ENCODE peak calls at places on chromosomes 1 and 21, in six cellular contexts. B is psoas muscle; I is tibial nerve; M is effector memory CD4-positive, alpha-beta T cell; O is hepatocyte; E is uterus. R is an unnamed sample. For H3K9me3 and H3K4me1, the result is how much of the 10 kb centered on the place peaks cover.

GRCh38 chr21:37724201-37724600 is 192.1 kb downstream of the KCNJ6 start:
- DNase-seq in B (no peak), I (no peak), M (no peak), O (no peak), E (no peak), R (no peak)

GRCh38 chr1:9621032-9621431 is 30.5 kb upstream of the PIK3CD start:
- DNase-seq in B (no peak), I (no peak), M (no peak), O (no peak), E (no peak), R (no peak)

GRCh38 chr1:109240158-109241152 is 8.9 kb upstream of the CELSR2 start:
- DNase-seq in B (peak), I (peak), M (no peak), O (no peak), E (peak), R (no peak)

GRCh38 chr21:16535100-16535418 is 805.3 kb downstream of the USP25 start:
- DNase-seq in B (peak), I (peak), M (no peak), O (no peak), E (peak), R (no peak)

GRCh38 chr1:209820986-209821385 is 6.8 kb upstream of the UTP25 start:
- DNase-seq in B (no peak), I (no peak), M (no peak), O (no peak), E (no peak), R (no peak)

GRCh38 chr1:225137981-225138380 is 208.5 kb downstream of the DNAH14 start:
- DNase-seq in B (no peak), I (no peak), M (no peak), O (no peak), E (no peak), R (no peak)

GRCh38 chr1:117683571-117684285 is 77.9 kb downstream of the TENT5C start:
- DNase-seq in B (no peak), I (no peak), M (no peak), O (no peak), E (no peak), R (no peak)

GRCh38 chr1:162632234-162632666 is at the start of gene DDR2:
- DNase-seq in B (peak), I (peak), M (no peak), O (peak), E (peak), R (no peak)

GRCh38 chr1:93908394-93909145 is 660 bp downstream of the GCLM start:
- DNase-seq in B (peak), I (peak), M (peak), O (peak), E (peak), R (peak)

GRCh38 chr21:45899317-45900033 is 82.1 kb upstream of the COL6A1 start:
- DNase-seq in B (no peak), I (no peak), M (no peak), O (no peak), E (no peak), R (no peak)

GRCh38 chr21:14740692-14741091 is 194.6 kb upstream of the SAMSN1 start:
- DNase-seq in B (no peak), I (no peak), M (no peak), O (no peak), E (no peak), R (no peak)

GRCh38 chr1:245322673-245323072 is 167.9 kb downstream of the KIF26B start:
- DNase-seq in B (no peak), I (no peak), M (no peak), O (no peak), E (no peak), R (no peak)

GRCh38 chr1:177181631-177182291 is 11.0 kb downstream of the BRINP2 start:
- DNase-seq in B (peak), I (peak), M (no peak), O (peak), E (peak), R (no peak)

GRCh38 chr1:150268342-150268705 is 492 bp downstream of the APH1A start:
- DNase-seq in B (peak), I (no peak), M (peak), O (peak), E (no peak), R (peak)

GRCh38 chr1:59229138-59229537 is 67.8 kb upstream of the FGGY start:
- DNase-seq in B (no peak), I (no peak), M (no peak), O (no peak), E (no peak), R (no peak)

GRCh38 chr1:65958561-65959350 is 166.1 kb downstream of the PDE4B start:
- DNase-seq in B (no peak), I (no peak), M (no peak), O (peak), E (no peak), R (peak)

GRCh38 chr1:1605034-1605591 is 5.2 kb upstream of the FNDC10 start:
- DNase-seq in B (no peak), I (no peak), M (no peak), O (no peak), E (no peak), R (no peak)

GRCh38 chr1:104574619-104575018 is 824.9 kb downstream of the AMY1C start:
- DNase-seq in B (no peak), I (no peak), M (no peak), O (no peak), E (no peak), R (no peak)

GRCh38 chr1:97603218-97603617 is 317.6 kb downstream of the DPYD start:
- DNase-seq in B (no peak), I (no peak), M (no peak), O (no peak), E (no peak), R (no peak)

GRCh38 chr1:82565146-82565545 is 764.4 kb downstream of the ADGRL2 start:
- DNase-seq in B (no peak), I (peak), M (no peak), O (peak), E (no peak), R (no peak)

GRCh38 chr1:220700591-220701179 is 10.5 kb downstream of the C1orf115 start:
- DNase-seq in B (no peak), I (no peak), M (no peak), O (no peak), E (no peak), R (no peak)

GRCh38 chr1:202627841-202628565 is 82.3 kb downstream of the SYT2 start:
- DNase-seq in B (peak), I (no peak), M (no peak), O (no peak), E (no peak), R (no peak)

GRCh38 chr1:13450204-13450603 is 40.0 kb downstream of the PRAMEF20 start:
- DNase-seq in B (peak), I (no peak), M (no peak), O (no peak), E (no peak), R (no peak)

GRCh38 chr1:100035214-100035613 is 65.4 kb downstream of the SLC35A3 start:
- DNase-seq in B (no peak), I (no peak), M (no peak), O (no peak), E (no peak), R (no peak)

GRCh38 chr1:103108525-103109150 is 316 bp upstream of the COL11A1 start:
- DNase-seq in B (peak), I (no peak), M (no peak), O (peak), E (peak), R (no peak)

GRCh38 chr1:42298520-42298919 is 36.5 kb downstream of the FOXJ3 start:
- DNase-seq in B (no peak), I (no peak), M (no peak), O (no peak), E (no peak), R (no peak)

GRCh38 chr1:42290130-42290529 is 44.9 kb downstream of the FOXJ3 start:
- DNase-seq in B (no peak), I (no peak), M (no peak), O (no peak), E (no peak), R (no peak)

GRCh38 chr1:42295816-42296215 is 39.2 kb downstream of the FOXJ3 start:
- DNase-seq in B (no peak), I (no peak), M (no peak), O (no peak), E (no peak), R (no peak)
- H3K9me3 ChIP-seq in B (under half), I (under half), M (under half), O (under half), E (under half), R (under half)

GRCh38 chr21:41370840-41371697 is 9.2 kb downstream of the MX2 start:
- DNase-seq in B (no peak), I (no peak), M (no peak), O (no peak), E (no peak), R (no peak)
- H3K4me3 ChIP-seq in B (no peak), I (no peak), M (peak), O (no peak), E (no peak), R (peak)

GRCh38 chr1:208242186-208242585 is 2.0 kb downstream of the PLXNA2 start:
- DNase-seq in B (no peak), I (no peak), M (no peak), O (no peak), E (no peak), R (no peak)

GRCh38 chr1:208241541-208241940 is 2.6 kb downstream of the PLXNA2 start:
- DNase-seq in B (no peak), I (no peak), M (no peak), O (no peak), E (no peak), R (no peak)

GRCh38 chr1:208243522-208243850 is 698 bp downstream of the PLXNA2 start:
- DNase-seq in B (no peak), I (no peak), M (no peak), O (no peak), E (no peak), R (peak)

GRCh38 chr1:208243851-208244583 is at the start of gene PLXNA2:
- DNase-seq in B (peak), I (peak), M (peak), O (peak), E (peak), R (peak)

GRCh38 chr1:208242829-208243521 is 1.2 kb downstream of the PLXNA2 start:
- DNase-seq in B (peak), I (no peak), M (no peak), O (peak), E (no peak), R (no peak)
- H3K4me1 ChIP-seq in B (under half), I (half or more), M (under half), O (under half), E (under half), R (under half)

GRCh38 chr1:239189998-239190512 is 196.3 kb upstream of the CHRM3 start:
- DNase-seq in B (no peak), I (no peak), M (no peak), O (no peak), E (no peak), R (no peak)

GRCh38 chr1:239184581-239185244 is 201.7 kb upstream of the CHRM3 start:
- DNase-seq in B (no peak), I (no peak), M (no peak), O (no peak), E (no peak), R (no peak)

GRCh38 chr1:239185245-239185619 is 201.1 kb upstream of the CHRM3 start:
- DNase-seq in B (no peak), I (no peak), M (no peak), O (no peak), E (no peak), R (no peak)

DNA sequence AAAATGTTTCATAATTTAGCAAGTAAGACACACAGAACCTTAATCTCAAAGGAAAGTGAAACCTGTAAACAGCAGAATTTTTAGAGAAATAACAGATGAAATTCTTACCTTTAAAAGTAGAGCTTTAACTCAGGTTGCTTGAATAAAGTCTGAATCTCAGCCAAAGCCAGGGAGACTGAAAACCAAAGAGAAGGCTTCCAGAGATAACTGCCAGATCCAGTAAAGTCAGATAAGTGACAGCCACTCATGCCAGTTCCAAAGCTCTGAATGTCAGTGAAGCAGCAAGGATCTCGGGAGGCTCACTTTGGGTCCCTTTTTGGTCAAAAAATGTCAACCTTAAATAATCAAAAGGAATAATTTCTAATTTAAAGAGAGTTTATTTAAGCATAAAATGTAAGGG is 199.9 kb upstream of the CHRM3 start:
- DNase-seq in B (no peak), I (no peak), M (no peak), O (no peak), E (no peak), R (no peak)
- H3K9me3 ChIP-seq in B (under half), I (under half), M (under half), O (under half), E (under half), R (under half)

GRCh38 chr1:86503477-86504129 is 34.9 kb downstream of the CLCA1 start:
- DNase-seq in B (no peak), I (no peak), M (no peak), O (peak), E (peak), R (no peak)

GRCh38 chr1:86504130-86504479 is 35.4 kb downstream of the CLCA1 start:
- DNase-seq in B (no peak), I (no peak), M (no peak), O (peak), E (peak), R (no peak)

GRCh38 chr1:86500731-86501130 is 32.0 kb downstream of the CLCA1 start:
- DNase-seq in B (no peak), I (no peak), M (no peak), O (no peak), E (no peak), R (no peak)

GRCh38 chr1:86504895-86505625 is 36.3 kb downstream of the CLCA1 start:
- DNase-seq in B (no peak), I (no peak), M (no peak), O (no peak), E (no peak), R (no peak)

GRCh38 chr1:86502721-86503430 is 34.1 kb downstream of the CLCA1 start:
- DNase-seq in B (no peak), I (no peak), M (no peak), O (peak), E (peak), R (no peak)
- H3K4me3 ChIP-seq in B (peak), I (peak), M (peak), O (peak), E (peak), R (peak)

GRCh38 chr1:33414879-33415278 is 16.0 kb downstream of the PHC2 start:
- DNase-seq in B (no peak), I (no peak), M (no peak), O (no peak), E (no peak), R (no peak)
- H3K4me1 ChIP-seq in B (under half), I (under half), M (under half), O (under half), E (under half), R (under half)

GRCh38 chr1:248695451-248696132 is 7.0 kb downstream of the OR14I1 start:
- DNase-seq in B (no peak), I (no peak), M (no peak), O (no peak), E (no peak), R (no peak)

GRCh38 chr1:248696775-248697174 is 5.8 kb downstream of the OR14I1 start:
- DNase-seq in B (no peak), I (no peak), M (no peak), O (no peak), E (no peak), R (no peak)

GRCh38 chr1:248697907-248698306 is 4.7 kb downstream of the OR14I1 start:
- DNase-seq in B (no peak), I (no peak), M (no peak), O (no peak), E (no peak), R (no peak)

GRCh38 chr1:248696261-248696660 is 6.3 kb downstream of the OR14I1 start:
- DNase-seq in B (no peak), I (no peak), M (no peak), O (no peak), E (no peak), R (no peak)

GRCh38 chr1:248699099-248699498 is 3.5 kb downstream of the OR14I1 start:
- DNase-seq in B (no peak), I (no peak), M (no peak), O (no peak), E (no peak), R (no peak)
- H3K9me3 ChIP-seq in B (under half), I (under half), M (under half), O (under half), E (under half), R (under half)

GRCh38 chr1:68228833-68229232 is 3.5 kb downstream of the WLS start:
- DNase-seq in B (no peak), I (no peak), M (no peak), O (no peak), E (no peak), R (no peak)
- H3K4me3 ChIP-seq in B (no peak), I (no peak), M (no peak), O (peak), E (no peak), R (no peak)

GRCh38 chr1:6724517-6725141 is 23.0 kb upstream of the DNAJC11 start:
- DNase-seq in B (no peak), I (no peak), M (no peak), O (peak), E (no peak), R (no peak)

GRCh38 chr1:6727535-6727934 is 25.9 kb upstream of the DNAJC11 start:
- DNase-seq in B (peak), I (peak), M (no peak), O (peak), E (peak), R (peak)

GRCh38 chr1:6726253-6726652 is 24.6 kb upstream of the DNAJC11 start:
- DNase-seq in B (no peak), I (no peak), M (no peak), O (no peak), E (no peak), R (no peak)

GRCh38 chr1:6723621-6724428 is 22.2 kb upstream of the DNAJC11 start:
- DNase-seq in B (no peak), I (no peak), M (no peak), O (no peak), E (no peak), R (no peak)
- H3K4me1 ChIP-seq in B (under half), I (under half), M (under half), O (under half), E (under half), R (under half)

GRCh38 chr1:227709451-227709850 is 25.7 kb downstream of the JMJD4 start:
- DNase-seq in B (no peak), I (no peak), M (no peak), O (no peak), E (no peak), R (no peak)
- H3K9me3 ChIP-seq in B (under half), I (under half), M (under half), O (under half), E (under half), R (under half)

R was measured in CD4-positive, CD25-positive, alpha-beta regulatory T cell.